ENCODE peak calls at places on chromosomes 4 and X, in six cellular contexts. N is HEK293T, A is A549, W is IMR-90, J is HepG2, R is GM12878. K is an unnamed sample.

GRCh38 chrX:43474321-43474720 is 181.8 kb upstream of the MAOA start:
- DNase-seq in N (no peak), A (no peak), W (no peak), J (no peak), R (no peak), K (no peak)

GRCh38 chr4:178173771-178174170 is 731.5 kb upstream of the AGA start:
- DNase-seq in N (no peak), A (no peak), W (no peak), J (no peak), R (no peak), K (no peak)

GRCh38 chr4:13126976-13127910 is 356.9 kb downstream of the RAB28 start:
- DNase-seq in N (no peak), A (no peak), W (no peak), J (no peak), R (no peak), K (no peak)

GRCh38 chr4:1239141-1239948 is 9.6 kb downstream of the CTBP1 start:
- DNase-seq in N (no peak), A (no peak), W (no peak), J (no peak), R (no peak), K (no peak)

GRCh38 chr4:39818646-39819045 is 120.7 kb downstream of the UBE2K start:
- DNase-seq in N (no peak), A (no peak), W (no peak), J (no peak), R (no peak), K (no peak)

GRCh38 chr4:156475322-156475721 is 496.3 kb downstream of the PDGFC start:
- DNase-seq in N (peak), A (no peak), W (peak), J (peak), R (no peak), K (no peak)

GRCh38 chrX:7133036-7133412 is 14.5 kb upstream of the STS start:
- DNase-seq in N (no peak), A (no peak), W (peak), J (no peak), R (no peak), K (peak)

GRCh38 chrX:118824173-118824782 is 654 bp downstream of the ZCCHC12 start:
- DNase-seq in N (no peak), A (no peak), W (no peak), J (no peak), R (no peak), K (no peak)

GRCh38 chr4:9703391-9703790 is 78.0 kb upstream of the DRD5 start:
- DNase-seq in N (peak), A (peak), W (no peak), J (peak), R (peak), K (peak)

GRCh38 chrX:97846718-97847237 is 963.1 kb downstream of the RPA4 start:
- DNase-seq in N (no peak), A (no peak), W (no peak), J (no peak), R (no peak), K (no peak)

GRCh38 chrX:96929036-96929435 is 45.3 kb downstream of the RPA4 start:
- DNase-seq in N (no peak), A (no peak), W (no peak), J (no peak), R (no peak), K (no peak)

GRCh38 chrX:2243913-2244460 is 256.8 kb downstream of the DHRSX start:
- DNase-seq in N (no peak), A (no peak), W (peak), J (no peak), R (no peak), K (peak)

GRCh38 chr4:153148796-153149195 is 55.4 kb upstream of the TRIM2 start:
- DNase-seq in N (no peak), A (no peak), W (peak), J (no peak), R (no peak), K (no peak)

GRCh38 chr4:90060039-90060438 is 67.2 kb upstream of the CCSER1 start:
- DNase-seq in N (no peak), A (no peak), W (no peak), J (no peak), R (no peak), K (no peak)

GRCh38 chrX:36856849-36857248 is 151.3 kb upstream of the FAM47C start:
- DNase-seq in N (no peak), A (no peak), W (peak), J (no peak), R (no peak), K (no peak)

GRCh38 chrX:75074475-75074874 is 81.6 kb downstream of the ABCB7 start:
- DNase-seq in N (no peak), A (no peak), W (no peak), J (no peak), R (no peak), K (no peak)

GRCh38 chr4:73944061-73944875 is 37.6 kb downstream of the PF4 start:
- DNase-seq in N (peak), A (peak), W (no peak), J (no peak), R (no peak), K (peak)

GRCh38 chr4:18736551-18736950 is 715.0 kb upstream of the LCORL start:
- DNase-seq in N (no peak), A (no peak), W (no peak), J (no peak), R (no peak), K (no peak)

GRCh38 chr4:28926156-28926555 is 1794.0 kb upstream of the PCDH7 start:
- DNase-seq in N (no peak), A (no peak), W (no peak), J (no peak), R (no peak), K (no peak)

GRCh38 chr4:105551968-105552746 is at the start of gene ARHGEF38:
- DNase-seq in N (no peak), A (no peak), W (peak), J (no peak), R (no peak), K (no peak)

GRCh38 chr4:6749340-6750171 is 33.0 kb upstream of the KIAA0232 start:
- DNase-seq in N (no peak), A (peak), W (peak), J (peak), R (no peak), K (peak)

GRCh38 chr4:185283723-185284122 is 74.3 kb downstream of the SNX25 start:
- DNase-seq in N (no peak), A (no peak), W (peak), J (no peak), R (no peak), K (no peak)

GRCh38 chr4:118676128-118676527 is 9.1 kb upstream of the METTL14 start:
- DNase-seq in N (no peak), A (no peak), W (no peak), J (no peak), R (no peak), K (no peak)

GRCh38 chr4:70608324-70608723 is 16.3 kb downstream of the AMBN start:
- DNase-seq in N (no peak), A (no peak), W (no peak), J (no peak), R (no peak), K (no peak)

GRCh38 chr4:181944527-181944926 is 298.7 kb upstream of the TENM3 start:
- DNase-seq in N (no peak), A (no peak), W (no peak), J (no peak), R (no peak), K (no peak)

GRCh38 chrX:141220342-141221008 is 21.8 kb downstream of the SPANXC start:
- DNase-seq in N (no peak), A (peak), W (peak), J (no peak), R (no peak), K (no peak)
- TF ChIP-seq BHLHE40 in N (no peak), A (no peak), W (no peak), J (no peak), R (no peak), K (no peak)

GRCh38 chrX:31546130-31546529 is 474.3 kb upstream of the FTHL17 start:
- DNase-seq in N (no peak), A (no peak), W (peak), J (no peak), R (no peak), K (peak)
- TF ChIP-seq BHLHE40 in N (no peak), A (no peak), W (no peak), J (no peak), R (no peak), K (no peak)

GRCh38 chrX:154074199-154074598 is 23.3 kb downstream of the MECP2 start:
- DNase-seq in N (no peak), A (peak), W (peak), J (peak), R (no peak), K (no peak)
- TF ChIP-seq BHLHE40 in N (no peak), A (no peak), W (no peak), J (no peak), R (no peak), K (no peak)

DNA sequence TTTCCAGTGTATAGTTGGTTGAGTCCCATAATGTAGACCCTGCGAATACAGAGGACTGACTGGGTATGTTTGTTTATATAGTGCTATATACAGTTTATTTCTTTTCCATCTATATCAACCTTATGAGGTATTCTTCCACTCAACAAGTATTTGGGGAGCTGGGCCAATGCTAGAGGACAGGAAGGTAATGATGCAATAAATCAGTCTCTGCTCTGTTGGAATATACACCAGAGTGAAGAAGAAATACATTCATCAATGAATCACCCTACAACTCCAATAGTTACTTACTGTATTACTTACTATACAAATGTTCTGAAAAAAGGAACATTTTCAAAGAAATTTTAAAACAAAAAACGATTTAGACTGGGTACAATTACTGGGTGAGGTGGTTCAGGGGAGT is 2.1 kb upstream of the ARSJ start:
- DNase-seq in N (no peak), A (no peak), W (peak), J (no peak), R (no peak), K (no peak)
- TF ChIP-seq BHLHE40 in N (no peak), A (no peak), W (no peak), J (no peak), R (no peak), K (no peak)

DNA sequence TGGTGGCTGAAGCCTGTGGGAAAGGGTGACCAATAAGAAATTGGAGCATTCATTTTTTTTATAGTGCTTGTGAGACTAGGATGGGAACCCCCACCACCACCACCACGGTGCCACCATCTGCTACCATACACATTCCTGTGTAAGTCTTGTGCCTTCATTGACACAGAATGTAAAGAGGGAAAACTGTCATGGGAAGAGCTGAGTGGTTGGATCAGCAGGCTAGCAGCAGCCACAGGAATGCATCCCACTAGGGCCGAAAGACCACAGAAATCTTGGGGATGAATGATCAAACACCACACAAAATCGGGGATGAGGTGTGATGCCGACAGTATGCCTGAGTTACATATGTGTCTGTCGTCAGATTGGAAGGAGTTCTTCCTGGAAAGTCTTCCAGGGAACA is 69.2 kb downstream of the SRPX start:
- DNase-seq in N (no peak), A (no peak), W (peak), J (no peak), R (no peak), K (no peak)
- TF ChIP-seq BHLHE40 in N (no peak), A (no peak), W (no peak), J (no peak), R (no peak), K (no peak)